ENCODE peak calls at places on chromosomes 6 and 20, in ten cellular contexts. One of them, this sample, is unnamed.

GRCh38 chr20:64209148-64209547 is 44.9 kb downstream of the MYT1 start:
- DNase-seq in A549: no peak
- DNase-seq in activated CD8-positive, alpha-beta memory T cell treated with anti-CD3 and anti-CD28 coated beads, Interleukin-2, amount 10 ng/mL, durations not matched to agents 7 days and 5 days: no peak
- DNase-seq in amygdala: no peak
- DNase-seq in substantia nigra: no peak
- DNase-seq in NCI-H2081: no peak
- DNase-seq in CD4-positive, CD25-positive, alpha-beta regulatory T cell: no peak
- DNase-seq in CD4-positive, alpha-beta T cell: no peak
- DNase-seq in astrocyte of the spinal cord: no peak
- DNase-seq in right lobe of liver: no peak
- DNase-seq in this sample: no peak

GRCh38 chr6:139863356-139863755 is 488.9 kb upstream of the CITED2 start:
- DNase-seq in A549: no peak
- DNase-seq in activated CD8-positive, alpha-beta memory T cell treated with anti-CD3 and anti-CD28 coated beads, Interleukin-2, amount 10 ng/mL, durations not matched to agents 7 days and 5 days: no peak
- DNase-seq in amygdala: no peak
- DNase-seq in substantia nigra: no peak
- DNase-seq in NCI-H2081: no peak
- DNase-seq in CD4-positive, CD25-positive, alpha-beta regulatory T cell: no peak
- DNase-seq in CD4-positive, alpha-beta T cell: no peak
- DNase-seq in astrocyte of the spinal cord: peak
- DNase-seq in right lobe of liver: no peak
- DNase-seq in this sample: no peak

GRCh38 chr6:136613477-136613876 is 63.3 kb upstream of the MAP7 start:
- DNase-seq in A549: peak
- DNase-seq in activated CD8-positive, alpha-beta memory T cell treated with anti-CD3 and anti-CD28 coated beads, Interleukin-2, amount 10 ng/mL, durations not matched to agents 7 days and 5 days: no peak
- DNase-seq in amygdala: no peak
- DNase-seq in substantia nigra: no peak
- DNase-seq in NCI-H2081: no peak
- DNase-seq in CD4-positive, CD25-positive, alpha-beta regulatory T cell: no peak
- DNase-seq in CD4-positive, alpha-beta T cell: no peak
- DNase-seq in astrocyte of the spinal cord: peak
- DNase-seq in right lobe of liver: no peak
- DNase-seq in this sample: no peak

GRCh38 chr6:134589512-134589911 is 271.6 kb upstream of the SGK1 start:
- DNase-seq in A549: peak
- DNase-seq in activated CD8-positive, alpha-beta memory T cell treated with anti-CD3 and anti-CD28 coated beads, Interleukin-2, amount 10 ng/mL, durations not matched to agents 7 days and 5 days: no peak
- DNase-seq in amygdala: no peak
- DNase-seq in substantia nigra: no peak
- DNase-seq in NCI-H2081: no peak
- DNase-seq in CD4-positive, CD25-positive, alpha-beta regulatory T cell: no peak
- DNase-seq in CD4-positive, alpha-beta T cell: no peak
- DNase-seq in astrocyte of the spinal cord: peak
- DNase-seq in right lobe of liver: no peak
- DNase-seq in this sample: no peak

GRCh38 chr20:5845686-5846651 is 95.8 kb downstream of the SHLD1 start:
- DNase-seq in A549: peak
- DNase-seq in activated CD8-positive, alpha-beta memory T cell treated with anti-CD3 and anti-CD28 coated beads, Interleukin-2, amount 10 ng/mL, durations not matched to agents 7 days and 5 days: no peak
- DNase-seq in amygdala: no peak
- DNase-seq in substantia nigra: no peak
- DNase-seq in NCI-H2081: peak
- DNase-seq in CD4-positive, CD25-positive, alpha-beta regulatory T cell: peak
- DNase-seq in CD4-positive, alpha-beta T cell: no peak
- DNase-seq in astrocyte of the spinal cord: peak
- DNase-seq in right lobe of liver: no peak
- DNase-seq in this sample: no peak

GRCh38 chr20:46509523-46509922 is 3.8 kb downstream of the ZNF334 start:
- DNase-seq in A549: no peak
- DNase-seq in activated CD8-positive, alpha-beta memory T cell treated with anti-CD3 and anti-CD28 coated beads, Interleukin-2, amount 10 ng/mL, durations not matched to agents 7 days and 5 days: no peak
- DNase-seq in amygdala: no peak
- DNase-seq in substantia nigra: no peak
- DNase-seq in NCI-H2081: no peak
- DNase-seq in CD4-positive, CD25-positive, alpha-beta regulatory T cell: no peak
- DNase-seq in CD4-positive, alpha-beta T cell: no peak
- DNase-seq in astrocyte of the spinal cord: no peak
- DNase-seq in right lobe of liver: no peak
- DNase-seq in this sample: peak

GRCh38 chr6:12017876-12018401 is 5.8 kb downstream of the HIVEP1 start:
- DNase-seq in A549: no peak
- DNase-seq in activated CD8-positive, alpha-beta memory T cell treated with anti-CD3 and anti-CD28 coated beads, Interleukin-2, amount 10 ng/mL, durations not matched to agents 7 days and 5 days: no peak
- DNase-seq in amygdala: no peak
- DNase-seq in substantia nigra: no peak
- DNase-seq in NCI-H2081: no peak
- DNase-seq in CD4-positive, CD25-positive, alpha-beta regulatory T cell: no peak
- DNase-seq in CD4-positive, alpha-beta T cell: no peak
- DNase-seq in astrocyte of the spinal cord: no peak
- DNase-seq in right lobe of liver: no peak
- DNase-seq in this sample: no peak

GRCh38 chr6:21441386-21441785 is 152.2 kb upstream of the SOX4 start:
- DNase-seq in A549: no peak
- DNase-seq in activated CD8-positive, alpha-beta memory T cell treated with anti-CD3 and anti-CD28 coated beads, Interleukin-2, amount 10 ng/mL, durations not matched to agents 7 days and 5 days: no peak
- DNase-seq in amygdala: no peak
- DNase-seq in substantia nigra: no peak
- DNase-seq in NCI-H2081: no peak
- DNase-seq in CD4-positive, CD25-positive, alpha-beta regulatory T cell: peak
- DNase-seq in CD4-positive, alpha-beta T cell: no peak
- DNase-seq in astrocyte of the spinal cord: peak
- DNase-seq in right lobe of liver: no peak
- DNase-seq in this sample: no peak

GRCh38 chr6:45658958-45659357 is 281.2 kb upstream of the SUPT3H start:
- DNase-seq in A549: no peak
- DNase-seq in activated CD8-positive, alpha-beta memory T cell treated with anti-CD3 and anti-CD28 coated beads, Interleukin-2, amount 10 ng/mL, durations not matched to agents 7 days and 5 days: no peak
- DNase-seq in amygdala: no peak
- DNase-seq in substantia nigra: no peak
- DNase-seq in NCI-H2081: no peak
- DNase-seq in CD4-positive, CD25-positive, alpha-beta regulatory T cell: peak
- DNase-seq in CD4-positive, alpha-beta T cell: no peak
- DNase-seq in astrocyte of the spinal cord: no peak
- DNase-seq in right lobe of liver: no peak
- DNase-seq in this sample: no peak

GRCh38 chr6:143540192-143540591 is 28.7 kb upstream of the FUCA2 start:
- DNase-seq in A549: no peak
- DNase-seq in activated CD8-positive, alpha-beta memory T cell treated with anti-CD3 and anti-CD28 coated beads, Interleukin-2, amount 10 ng/mL, durations not matched to agents 7 days and 5 days: no peak
- DNase-seq in amygdala: no peak
- DNase-seq in substantia nigra: no peak
- DNase-seq in NCI-H2081: no peak
- DNase-seq in CD4-positive, CD25-positive, alpha-beta regulatory T cell: no peak
- DNase-seq in CD4-positive, alpha-beta T cell: no peak
- DNase-seq in astrocyte of the spinal cord: no peak
- DNase-seq in right lobe of liver: no peak
- DNase-seq in this sample: no peak

This sample was measured in anterior cingulate cortex.